ENCODE peak calls at places on chromosomes 2 and 18, in seven cellular contexts. G, J, I, L, F, Z and D are unnamed samples.

GRCh38 chr18:24544141-24544498 is 83.7 kb downstream of the HRH4 start:
- DNase-seq in G (no peak), J (peak), I (peak), L (no peak), F (no peak), Z (peak), D (peak)

GRCh38 chr18:6859676-6860422 is 130.3 kb downstream of the ARHGAP28 start:
- DNase-seq in G (no peak), J (no peak), I (peak), L (no peak), F (no peak), Z (no peak), D (no peak)

GRCh38 chr2:1602359-1603010 is 141.8 kb downstream of the PXDN start:
- DNase-seq in G (no peak), J (no peak), I (no peak), L (no peak), F (no peak), Z (no peak), D (no peak)

GRCh38 chr2:100246163-100247145 is 75.8 kb downstream of the LONRF2 start:
- DNase-seq in G (no peak), J (peak), I (peak), L (no peak), F (no peak), Z (peak), D (peak)

GRCh38 chr18:78542204-78542603 is 437.4 kb upstream of the SALL3 start:
- DNase-seq in G (no peak), J (no peak), I (peak), L (no peak), F (no peak), Z (no peak), D (no peak)

GRCh38 chr2:189826039-189826438 is 41.8 kb downstream of the PMS1 start:
- DNase-seq in G (no peak), J (no peak), I (no peak), L (no peak), F (no peak), Z (no peak), D (no peak)

GRCh38 chr2:219406861-219407230 is 11.3 kb upstream of the DES start:
- DNase-seq in G (peak), J (no peak), I (peak), L (no peak), F (no peak), Z (peak), D (peak)

GRCh38 chr18:51807336-51807735 is 532.7 kb upstream of the DCC start:
- DNase-seq in G (no peak), J (no peak), I (no peak), L (no peak), F (no peak), Z (no peak), D (no peak)

GRCh38 chr18:10406172-10406663 is 48.2 kb upstream of the APCDD1 start:
- DNase-seq in G (no peak), J (no peak), I (no peak), L (no peak), F (no peak), Z (no peak), D (no peak)

GRCh38 chr2:71699428-71699827 is 246.1 kb downstream of the DYSF start:
- DNase-seq in G (no peak), J (no peak), I (no peak), L (no peak), F (no peak), Z (no peak), D (no peak)

GRCh38 chr18:55233850-55234249 is 274.6 kb upstream of the CCDC68 start:
- DNase-seq in G (peak), J (no peak), I (peak), L (no peak), F (no peak), Z (no peak), D (peak)

GRCh38 chr2:11742317-11742701 is 4.1 kb upstream of the LPIN1 start:
- DNase-seq in G (peak), J (no peak), I (peak), L (no peak), F (no peak), Z (no peak), D (peak)

GRCh38 chr2:239345251-239345650 is 55.6 kb downstream of the HDAC4 start:
- DNase-seq in G (no peak), J (no peak), I (no peak), L (no peak), F (no peak), Z (no peak), D (no peak)

GRCh38 chr2:100971221-100971620 is 30.9 kb upstream of the RPL31 start:
- DNase-seq in G (no peak), J (no peak), I (no peak), L (no peak), F (no peak), Z (no peak), D (no peak)